ENCODE peak calls at places on chromosomes 5 and 9, in seven cellular contexts. One of them, this sample, is unnamed.

GRCh38 chr9:120344230-120344629 is 235.7 kb downstream of the CDK5RAP2 start:
- DNase-seq in HCEC 1CT: peak; percentile 83
- DNase-seq in activated CD4-positive, alpha-beta memory T cell treated with anti-CD3 and anti-CD28 coated beads, Interleukin-2, amount 10 ng/mL, durations not matched to agents 7 days and 5 days: no peak
- DNase-seq in fibroblast of the conjunctiva: peak; percentile 50
- DNase-seq in hypothalamus: no peak
- DNase-seq in stimulated activated CD4-positive, alpha-beta T cell treated with anti-CD3 and anti-CD28 coated beads, TNF-alpha, amount 100 ng/mL, for 24 hours: no peak
- DNase-seq in foreskin fibroblast: peak; percentile 90
- DNase-seq in this sample: peak; percentile 84

GRCh38 chr5:142941217-142941616 is 171.0 kb downstream of the ARHGAP26 start:
- DNase-seq in HCEC 1CT: no peak
- DNase-seq in activated CD4-positive, alpha-beta memory T cell treated with anti-CD3 and anti-CD28 coated beads, Interleukin-2, amount 10 ng/mL, durations not matched to agents 7 days and 5 days: no peak
- DNase-seq in fibroblast of the conjunctiva: no peak
- DNase-seq in hypothalamus: no peak
- DNase-seq in stimulated activated CD4-positive, alpha-beta T cell treated with anti-CD3 and anti-CD28 coated beads, TNF-alpha, amount 100 ng/mL, for 24 hours: no peak
- DNase-seq in foreskin fibroblast: no peak
- DNase-seq in this sample: no peak

GRCh38 chr5:135553688-135554462 is 18.1 kb upstream of the NEUROG1 start:
- DNase-seq in HCEC 1CT: peak; percentile 47
- DNase-seq in activated CD4-positive, alpha-beta memory T cell treated with anti-CD3 and anti-CD28 coated beads, Interleukin-2, amount 10 ng/mL, durations not matched to agents 7 days and 5 days: no peak
- DNase-seq in fibroblast of the conjunctiva: no peak
- DNase-seq in hypothalamus: peak; percentile 14
- DNase-seq in stimulated activated CD4-positive, alpha-beta T cell treated with anti-CD3 and anti-CD28 coated beads, TNF-alpha, amount 100 ng/mL, for 24 hours: no peak
- DNase-seq in foreskin fibroblast: peak; percentile 73
- DNase-seq in this sample: peak; percentile 66

GRCh38 chr5:160466889-160467554 is 45.4 kb downstream of the PTTG1 start:
- DNase-seq in HCEC 1CT: no peak
- DNase-seq in activated CD4-positive, alpha-beta memory T cell treated with anti-CD3 and anti-CD28 coated beads, Interleukin-2, amount 10 ng/mL, durations not matched to agents 7 days and 5 days: no peak
- DNase-seq in fibroblast of the conjunctiva: no peak
- DNase-seq in hypothalamus: no peak
- DNase-seq in stimulated activated CD4-positive, alpha-beta T cell treated with anti-CD3 and anti-CD28 coated beads, TNF-alpha, amount 100 ng/mL, for 24 hours: no peak
- DNase-seq in foreskin fibroblast: no peak
- DNase-seq in this sample: no peak

GRCh38 chr9:126709241-126709640 is 95.5 kb downstream of the LMX1B start:
- DNase-seq in HCEC 1CT: no peak
- DNase-seq in activated CD4-positive, alpha-beta memory T cell treated with anti-CD3 and anti-CD28 coated beads, Interleukin-2, amount 10 ng/mL, durations not matched to agents 7 days and 5 days: no peak
- DNase-seq in fibroblast of the conjunctiva: no peak
- DNase-seq in hypothalamus: no peak
- DNase-seq in stimulated activated CD4-positive, alpha-beta T cell treated with anti-CD3 and anti-CD28 coated beads, TNF-alpha, amount 100 ng/mL, for 24 hours: no peak
- DNase-seq in foreskin fibroblast: no peak
- DNase-seq in this sample: no peak

GRCh38 chr9:14103115-14103514 is 210.8 kb downstream of the NFIB start:
- DNase-seq in HCEC 1CT: no peak
- DNase-seq in activated CD4-positive, alpha-beta memory T cell treated with anti-CD3 and anti-CD28 coated beads, Interleukin-2, amount 10 ng/mL, durations not matched to agents 7 days and 5 days: no peak
- DNase-seq in fibroblast of the conjunctiva: no peak
- DNase-seq in hypothalamus: no peak
- DNase-seq in stimulated activated CD4-positive, alpha-beta T cell treated with anti-CD3 and anti-CD28 coated beads, TNF-alpha, amount 100 ng/mL, for 24 hours: no peak
- DNase-seq in foreskin fibroblast: peak; percentile 52
- DNase-seq in this sample: peak; percentile 19

GRCh38 chr5:141392429-141393198 is at the start of gene PCDHGA8:
- DNase-seq in HCEC 1CT: no peak
- DNase-seq in activated CD4-positive, alpha-beta memory T cell treated with anti-CD3 and anti-CD28 coated beads, Interleukin-2, amount 10 ng/mL, durations not matched to agents 7 days and 5 days: no peak
- DNase-seq in fibroblast of the conjunctiva: no peak
- DNase-seq in hypothalamus: no peak
- DNase-seq in stimulated activated CD4-positive, alpha-beta T cell treated with anti-CD3 and anti-CD28 coated beads, TNF-alpha, amount 100 ng/mL, for 24 hours: no peak
- DNase-seq in foreskin fibroblast: peak; percentile 56
- DNase-seq in this sample: peak; percentile 48

GRCh38 chr9:14910178-14910805 is at the start of gene FREM1:
- DNase-seq in HCEC 1CT: no peak
- DNase-seq in activated CD4-positive, alpha-beta memory T cell treated with anti-CD3 and anti-CD28 coated beads, Interleukin-2, amount 10 ng/mL, durations not matched to agents 7 days and 5 days: no peak
- DNase-seq in fibroblast of the conjunctiva: peak; percentile 20
- DNase-seq in hypothalamus: peak; percentile 8
- DNase-seq in stimulated activated CD4-positive, alpha-beta T cell treated with anti-CD3 and anti-CD28 coated beads, TNF-alpha, amount 100 ng/mL, for 24 hours: no peak
- DNase-seq in foreskin fibroblast: peak; percentile 50
- DNase-seq in this sample: peak; percentile 45

GRCh38 chr5:159161361-159162214 is 47.8 kb downstream of the RNF145 start:
- DNase-seq in HCEC 1CT: peak; percentile 44
- DNase-seq in activated CD4-positive, alpha-beta memory T cell treated with anti-CD3 and anti-CD28 coated beads, Interleukin-2, amount 10 ng/mL, durations not matched to agents 7 days and 5 days: no peak
- DNase-seq in fibroblast of the conjunctiva: no peak
- DNase-seq in hypothalamus: no peak
- DNase-seq in stimulated activated CD4-positive, alpha-beta T cell treated with anti-CD3 and anti-CD28 coated beads, TNF-alpha, amount 100 ng/mL, for 24 hours: no peak
- DNase-seq in foreskin fibroblast: no peak
- DNase-seq in this sample: peak; percentile 77

GRCh38 chr9:137619240-137620090 is 660 bp downstream of the EHMT1 start:
- DNase-seq in HCEC 1CT: peak; percentile 32
- DNase-seq in activated CD4-positive, alpha-beta memory T cell treated with anti-CD3 and anti-CD28 coated beads, Interleukin-2, amount 10 ng/mL, durations not matched to agents 7 days and 5 days: peak; percentile 45
- DNase-seq in fibroblast of the conjunctiva: no peak
- DNase-seq in hypothalamus: no peak
- DNase-seq in stimulated activated CD4-positive, alpha-beta T cell treated with anti-CD3 and anti-CD28 coated beads, TNF-alpha, amount 100 ng/mL, for 24 hours: no peak
- DNase-seq in foreskin fibroblast: peak; percentile 66
- DNase-seq in this sample: peak; percentile 76